ENCODE peak calls at places on chromosome 9, in eight cellular contexts. P is A549, M is endothelial cell of umbilical vein, L is HCT116, Q is H1, U is HepG2, E is K562, A is GM12878. J is an unnamed sample.

GRCh38 chr9:37840560-37841194 is 40.1 kb downstream of the DCAF10 start:
- DNase-seq in Q (no peak), P (peak; percentile 20), A (no peak), M (peak; percentile 47), E (peak; percentile 41), U (no peak), L (peak; percentile 1), J (peak; percentile 43)

GRCh38 chr9:21549251-21549765 is 67.2 kb upstream of the IFNE start:
- DNase-seq in A (no peak), E (no peak), U (no peak), P (peak; percentile 84), L (no peak), M (peak; percentile 100), Q (no peak), J (no peak)

GRCh38 chr9:101362450-101362849 is 22.4 kb downstream of the BAAT start:
- DNase-seq in L (no peak), Q (no peak), A (no peak), E (peak; percentile 57), P (no peak), M (no peak), U (no peak), J (no peak)

GRCh38 chr9:86637515-86637914 is 283.3 kb upstream of the TUT7 start:
- DNase-seq in M (peak; percentile 6), A (no peak), Q (peak; percentile 47), P (peak; percentile 20), U (no peak), L (no peak), E (peak; percentile 33), J (peak; percentile 17)

GRCh38 chr9:117917873-117918272 is 213.7 kb downstream of the TLR4 start:
- DNase-seq in U (no peak), E (no peak), Q (no peak), A (no peak), M (no peak), P (no peak), L (no peak), J (no peak)

GRCh38 chr9:82949203-82949602 is 113.7 kb downstream of the RASEF start:
- DNase-seq in E (no peak), M (no peak), L (no peak), U (no peak), A (no peak), Q (no peak), P (no peak), J (no peak)

GRCh38 chr9:19232830-19233194 is 2.3 kb downstream of the DENND4C start:
- DNase-seq in M (peak; percentile 55), Q (no peak), E (no peak), U (no peak), L (no peak), P (no peak), A (peak; percentile 46), J (peak; percentile 33)

GRCh38 chr9:108636023-108636422 is 219.8 kb downstream of the ACTL7B start:
- DNase-seq in A (no peak), P (peak; percentile 5), Q (no peak), L (peak; percentile 16), M (no peak), E (no peak), U (no peak), J (peak; percentile 64)

GRCh38 chr9:74876611-74877010 is 11.1 kb downstream of the TRPM6 start:
- DNase-seq in P (no peak), M (no peak), L (no peak), U (no peak), Q (no peak), A (no peak), E (no peak), J (no peak)

GRCh38 chr9:16869140-16869903 is 1.1 kb downstream of the BNC2 start:
- DNase-seq in L (no peak), A (no peak), Q (no peak), P (no peak), M (no peak), E (no peak), U (no peak), J (peak; percentile 49)

GRCh38 chr9:96417051-96417586 is 1.1 kb downstream of the ZNF367 start:
- DNase-seq in A (peak; percentile 48), E (peak; percentile 94), M (peak; percentile 85), Q (peak; percentile 50), U (peak; percentile 68), L (peak; percentile 56), P (peak; percentile 88), J (peak; percentile 91)
- TF ChIP-seq POLR2A in A (peak; percentile 81), E (peak; percentile 46), M (peak; percentile 34), Q (peak; percentile 46), U (peak; percentile 99), L (no peak), P (peak; percentile 34), J (peak; percentile 43)

GRCh38 chr9:2262371-2262770 is 247.2 kb downstream of the SMARCA2 start:
- DNase-seq in Q (no peak), P (no peak), E (no peak), L (no peak), A (no peak), U (no peak), M (no peak), J (no peak)

GRCh38 chr9:2264081-2264480 is 248.9 kb downstream of the SMARCA2 start:
- DNase-seq in P (no peak), U (no peak), A (no peak), Q (no peak), E (no peak), L (no peak), M (no peak), J (no peak)

GRCh38 chr9:2261421-2262103 is 246.4 kb downstream of the SMARCA2 start:
- DNase-seq in Q (no peak), P (no peak), M (no peak), L (peak; percentile 24), E (no peak), A (no peak), U (no peak), J (no peak)

GRCh38 chr9:2262809-2263510 is 247.8 kb downstream of the SMARCA2 start:
- DNase-seq in L (no peak), M (no peak), U (no peak), A (no peak), E (no peak), P (no peak), Q (no peak), J (no peak)

DNA sequence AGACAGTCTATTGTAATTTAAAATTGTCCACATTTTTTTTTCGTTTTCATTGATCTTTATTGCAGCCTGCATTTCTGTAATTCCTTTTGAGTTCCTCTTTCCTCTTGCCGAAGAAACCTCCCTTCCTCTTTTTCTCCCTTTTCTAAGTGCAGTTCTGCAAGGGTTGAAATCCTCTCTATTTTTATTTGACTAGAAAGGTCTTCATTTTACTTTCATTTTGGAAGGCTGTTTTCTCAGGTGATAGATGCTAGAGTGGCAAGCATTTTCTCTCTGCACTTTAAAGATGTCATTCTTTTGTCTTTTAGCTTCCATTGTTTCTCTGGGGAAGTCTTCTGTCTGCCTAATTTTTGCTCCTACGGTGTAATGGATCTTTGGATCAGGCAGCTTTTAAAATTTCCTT is 248.5 kb downstream of the SMARCA2 start:
- DNase-seq in Q (no peak), P (no peak), U (no peak), L (no peak), E (no peak), A (no peak), M (no peak), J (peak; percentile 70)
- TF ChIP-seq MAX in Q (no peak), P (no peak), U (no peak), L (no peak), E (no peak), A (no peak), M (no peak), J (no peak)

GRCh38 chr9:91657501-91657900 is 233.9 kb upstream of the NFIL3 start:
- DNase-seq in M (no peak), A (no peak), U (no peak), L (no peak), P (no peak), Q (no peak), E (no peak), J (no peak)

GRCh38 chr9:91660295-91660589 is 236.6 kb upstream of the NFIL3 start:
- DNase-seq in L (no peak), A (no peak), E (no peak), Q (no peak), P (no peak), U (no peak), M (no peak), J (no peak)

GRCh38 chr9:91655664-91656063 is 232.0 kb upstream of the NFIL3 start:
- DNase-seq in P (no peak), E (no peak), U (no peak), A (no peak), L (no peak), M (no peak), Q (no peak), J (no peak)

GRCh38 chr9:91658513-91659105 is 235.0 kb upstream of the NFIL3 start:
- DNase-seq in U (no peak), M (no peak), P (no peak), Q (no peak), E (no peak), L (no peak), A (no peak), J (no peak)

DNA sequence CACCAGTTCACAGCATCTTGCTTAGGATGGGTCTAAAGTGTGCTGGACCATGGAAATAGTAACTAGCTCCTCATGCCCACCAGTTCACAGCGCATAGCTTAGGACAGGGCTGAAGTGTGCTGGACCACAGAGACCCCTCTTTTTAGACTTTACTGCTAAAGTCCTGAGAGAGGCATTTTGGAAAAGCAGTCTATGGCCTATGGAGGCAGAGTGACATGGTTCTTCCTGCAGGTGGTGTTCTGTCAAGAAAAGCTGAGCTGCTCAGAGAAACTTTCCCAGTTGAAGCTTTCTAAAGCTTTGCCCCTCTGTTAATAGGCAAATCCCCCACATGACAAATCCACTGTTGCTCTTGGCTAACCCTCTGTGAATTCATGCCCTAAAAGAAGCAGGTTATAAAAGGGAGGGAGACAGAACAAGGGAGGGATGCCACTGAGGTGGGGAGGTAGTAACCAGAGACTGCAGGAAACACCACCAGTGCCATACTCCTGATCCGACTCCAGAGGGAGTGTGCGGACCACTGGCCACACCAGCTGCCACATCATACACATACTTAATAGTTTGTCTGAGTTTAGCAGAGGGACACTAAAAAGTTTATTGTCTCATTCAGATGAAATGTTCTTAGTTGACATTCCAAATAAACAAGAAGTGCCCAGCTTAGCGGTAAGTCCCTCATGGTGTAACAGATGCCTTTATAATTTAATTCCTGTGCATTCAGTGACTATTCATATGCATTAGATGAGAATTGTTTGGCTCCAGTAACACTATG is 236.1 kb upstream of the NFIL3 start:
- DNase-seq in P (peak; percentile 16), A (no peak), M (no peak), U (no peak), Q (no peak), E (peak; percentile 62), L (peak; percentile 12), J (peak; percentile 20)
- TF ChIP-seq POLR2A in P (no peak), A (no peak), M (no peak), U (no peak), Q (no peak), E (no peak), L (no peak), J (no peak)

DNA sequence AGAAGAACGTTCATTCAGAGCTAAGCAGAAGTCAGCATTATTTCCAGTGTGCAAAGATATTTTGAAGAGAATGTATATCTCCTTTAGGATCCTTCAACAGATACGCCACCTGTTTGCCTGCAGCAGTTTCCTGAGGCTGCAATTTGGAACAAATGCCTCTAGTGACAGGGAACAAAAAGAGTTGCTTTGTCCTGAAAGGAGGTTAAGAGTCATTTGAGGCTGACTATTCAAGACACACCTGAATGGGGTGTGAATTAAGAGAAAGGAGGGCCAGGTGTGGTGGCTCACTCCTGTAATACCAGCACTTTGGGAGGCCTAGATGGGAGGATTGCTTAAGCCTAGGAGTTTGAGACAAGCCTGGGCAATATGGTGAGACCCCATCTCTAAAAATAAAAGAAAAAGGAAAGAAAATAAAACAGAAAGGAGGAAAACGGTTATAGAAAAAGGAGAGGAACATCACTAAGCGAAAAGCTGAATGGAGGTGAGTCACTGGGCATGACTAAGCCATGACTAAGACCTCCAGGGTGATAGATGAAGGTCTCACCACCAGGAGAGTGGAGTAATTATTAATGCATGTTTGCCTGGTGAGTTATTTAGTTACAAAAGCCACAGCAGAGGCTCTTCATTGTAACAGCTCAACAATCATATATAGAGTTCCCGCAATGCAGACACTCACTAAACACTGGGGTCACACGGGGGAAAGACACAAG is 255.2 kb upstream of the TNC start:
- DNase-seq in L (peak; percentile 96), A (peak; percentile 16), P (peak; percentile 90), M (no peak), E (no peak), U (peak; percentile 35), Q (no peak), J (peak; percentile 18)
- TF ChIP-seq MAX in L (peak; percentile 60), A (no peak), P (peak; percentile 83), M (no peak), E (no peak), U (no peak), Q (no peak), J (no peak)